ENCODE peak calls at places on chromosomes 7 and 10, in ten cellular contexts. L is glomerular endothelial cell; W is SK-N-SH; P is NCI-H146; H is H54; A is activated CD8-positive, alpha-beta T cell treated with anti-CD3 and anti-CD28 coated beads, Interleukin-2, amount 10 ng/mL, durations not matched to agents 7 days and 5 days; D is HT-29; B is stimulated activated CD4-positive, alpha-beta T cell treated with anti-CD3 and anti-CD28 coated beads, Interleukin-12 subunit alpha, Interleukin-12 subunit beta, amount 100 ng/mL, for 48 hours; K is heart right ventricle; S is iris pigment epithelial cell. Q is an unnamed sample.
A peak's percentile ranks its signal among the peaks of the same experiment; 100 is the strongest.

GRCh38 chr7:44689427-44689826 is 59.2 kb upstream of the ZMIZ2 start:
- DNase-seq in L (no peak), W (no peak), P (no peak), H (no peak), A (no peak), D (no peak), B (no peak), K (no peak), S (no peak), Q (no peak)

GRCh38 chr10:58513189-58514101 is 773 bp downstream of the BICC1 start:
- DNase-seq in L (no peak), W (peak; percentile 63), P (peak; percentile 12), H (peak; percentile 35), A (no peak), D (no peak), B (no peak), K (peak; percentile 53), S (peak; percentile 80), Q (peak; percentile 36)

GRCh38 chr7:137820677-137821420 is 25.9 kb downstream of the DGKI start:
- DNase-seq in L (no peak), W (peak; percentile 47), P (peak; percentile 86), H (no peak), A (no peak), D (no peak), B (no peak), K (peak; percentile 76), S (peak; percentile 85), Q (no peak)

GRCh38 chr10:129532838-129533237 is 65.8 kb downstream of the MGMT start:
- DNase-seq in L (no peak), W (no peak), P (no peak), H (no peak), A (no peak), D (no peak), B (no peak), K (no peak), S (no peak), Q (no peak)

GRCh38 chr7:127986581-127987461 is 44.4 kb downstream of the LRRC4 start:
- DNase-seq in L (no peak), W (no peak), P (no peak), H (no peak), A (no peak), D (no peak), B (no peak), K (peak; percentile 24), S (no peak), Q (no peak)

GRCh38 chr7:151459726-151460473 is 20.0 kb upstream of the CRYGN start:
- DNase-seq in L (peak; percentile 68), W (peak; percentile 77), P (no peak), H (peak; percentile 77), A (no peak), D (peak; percentile 98), B (no peak), K (peak; percentile 79), S (peak; percentile 81), Q (peak; percentile 77)

GRCh38 chr7:112083776-112084175 is 122.4 kb downstream of the DOCK4 start:
- DNase-seq in L (no peak), W (no peak), P (no peak), H (no peak), A (no peak), D (no peak), B (no peak), K (no peak), S (no peak), Q (no peak)

GRCh38 chr7:151763420-151763984 is 113.4 kb downstream of the PRKAG2 start:
- DNase-seq in L (no peak), W (peak; percentile 57), P (no peak), H (no peak), A (no peak), D (no peak), B (no peak), K (no peak), S (no peak), Q (no peak)

GRCh38 chr10:122374859-122375721 is 582 bp downstream of the PLEKHA1 start:
- DNase-seq in L (no peak), W (peak; percentile 80), P (peak; percentile 80), H (peak; percentile 19), A (peak; percentile 63), D (peak; percentile 70), B (peak; percentile 39), K (peak; percentile 50), S (peak; percentile 73), Q (peak; percentile 64)

GRCh38 chr10:103231047-103231551 is 14.6 kb upstream of the RPEL1 start:
- DNase-seq in L (peak; percentile 91), W (no peak), P (no peak), H (peak; percentile 56), A (no peak), D (peak; percentile 69), B (no peak), K (peak; percentile 22), S (peak; percentile 92), Q (no peak)

GRCh38 chr10:44993226-44993921 is 7.3 kb upstream of the ZNF22 start:
- DNase-seq in L (no peak), W (no peak), P (peak; percentile 30), H (no peak), A (peak; percentile 16), D (no peak), B (no peak), K (no peak), S (no peak), Q (no peak)

GRCh38 chr7:121167971-121168370 is 160.8 kb upstream of the WNT16 start:
- DNase-seq in L (no peak), W (no peak), P (no peak), H (no peak), A (no peak), D (no peak), B (no peak), K (no peak), S (peak; percentile 67), Q (no peak)

GRCh38 chr7:85750454-85750949 is 563.6 kb upstream of the SEMA3D start:
- DNase-seq in L (peak; percentile 14), W (peak; percentile 49), P (peak; percentile 20), H (peak; percentile 10), A (no peak), D (peak; percentile 50), B (no peak), K (no peak), S (peak; percentile 48), Q (peak; percentile 56)

GRCh38 chr7:118372530-118372929 is 148.0 kb downstream of the ANKRD7 start:
- DNase-seq in L (no peak), W (no peak), P (no peak), H (no peak), A (no peak), D (peak; percentile 12), B (no peak), K (no peak), S (peak; percentile 21), Q (peak; percentile 6)

GRCh38 chr10:46294641-46295230 is 7.9 kb downstream of the ANTXRL start:
- DNase-seq in L (no peak), W (no peak), P (no peak), H (no peak), A (no peak), D (no peak), B (no peak), K (no peak), S (no peak), Q (no peak)

GRCh38 chr7:134780166-134780853 is 876 bp downstream of the CALD1 start:
- DNase-seq in L (no peak), W (no peak), P (no peak), H (no peak), A (no peak), D (no peak), B (no peak), K (no peak), S (no peak), Q (no peak)

GRCh38 chr7:143974457-143974856 is 19.8 kb downstream of the OR2F1 start:
- DNase-seq in L (no peak), W (no peak), P (no peak), H (no peak), A (no peak), D (peak; percentile 96), B (no peak), K (no peak), S (peak; percentile 35), Q (no peak)

GRCh38 chr7:142932386-142933091 is 1.0 kb downstream of the TRPV5 start:
- DNase-seq in L (no peak), W (no peak), P (no peak), H (no peak), A (no peak), D (no peak), B (no peak), K (no peak), S (no peak), Q (no peak)

GRCh38 chr10:61896854-61897661 is 4.4 kb upstream of the ARID5B start:
- DNase-seq in L (no peak), W (peak; percentile 67), P (peak; percentile 84), H (no peak), A (peak; percentile 82), D (peak; percentile 89), B (no peak), K (peak; percentile 69), S (peak; percentile 71), Q (peak; percentile 71)

GRCh38 chr10:131825960-131826650 is 74.7 kb upstream of the PPP2R2D start:
- DNase-seq in L (no peak), W (no peak), P (peak; percentile 29), H (no peak), A (no peak), D (no peak), B (no peak), K (no peak), S (no peak), Q (no peak)

GRCh38 chr10:64093946-64094560 is 572.9 kb downstream of the REEP3 start:
- DNase-seq in L (no peak), W (no peak), P (no peak), H (no peak), A (no peak), D (no peak), B (no peak), K (no peak), S (no peak), Q (no peak)

GRCh38 chr10:121668336-121669009 is 70.2 kb upstream of the FGFR2 start:
- DNase-seq in L (no peak), W (peak; percentile 90), P (peak; percentile 90), H (peak; percentile 26), A (no peak), D (no peak), B (no peak), K (peak; percentile 72), S (no peak), Q (peak; percentile 65)

GRCh38 chr7:96169439-96169838 is 152.5 kb downstream of the SLC25A13 start:
- DNase-seq in L (peak; percentile 90), W (no peak), P (no peak), H (no peak), A (no peak), D (no peak), B (no peak), K (no peak), S (peak; percentile 29), Q (no peak)

GRCh38 chr7:45028920-45029344 is 28.9 kb downstream of the CCM2 start:
- DNase-seq in L (no peak), W (no peak), P (no peak), H (no peak), A (no peak), D (no peak), B (no peak), K (no peak), S (no peak), Q (no peak)

GRCh38 chr7:102810916-102811315 is 62.1 kb downstream of the FAM185A start:
- DNase-seq in L (no peak), W (no peak), P (no peak), H (no peak), A (no peak), D (no peak), B (no peak), K (no peak), S (no peak), Q (no peak)

GRCh38 chr7:158824028-158824427 is 5.3 kb downstream of the ESYT2 start:
- DNase-seq in L (no peak), W (no peak), P (no peak), H (no peak), A (peak; percentile 86), D (no peak), B (no peak), K (no peak), S (no peak), Q (no peak)

GRCh38 chr7:18552943-18553584 is 57.5 kb downstream of the HDAC9 start:
- DNase-seq in L (no peak), W (peak; percentile 41), P (peak; percentile 46), H (no peak), A (no peak), D (no peak), B (no peak), K (no peak), S (no peak), Q (peak; percentile 16)

GRCh38 chr10:132628966-132629900 is 91.6 kb downstream of the INPP5A start:
- DNase-seq in L (no peak), W (no peak), P (no peak), H (no peak), A (no peak), D (no peak), B (no peak), K (no peak), S (no peak), Q (no peak)